ENCODE peak calls at places on chromosomes 13 and 19, in four cellular contexts. T is NT2/D1, V is H1, D is GM12878. Y is an unnamed sample.
A peak's percentile ranks its signal among the peaks of the same experiment; 100 is the strongest.

GRCh38 chr13:48496796-48497195 is 36.1 kb downstream of the RCBTB2 start:
- DNase-seq in T (no peak), V (no peak), D (no peak), Y (no peak)

GRCh38 chr13:22866221-22866620 is 314.6 kb upstream of the SGCG start:
- DNase-seq in D (no peak), T (no peak), V (no peak), Y (no peak)

GRCh38 chr19:33604651-33605050 is 17.1 kb upstream of the CHST8 start:
- DNase-seq in D (no peak), V (no peak), T (no peak), Y (no peak)

GRCh38 chr19:13859361-13859880 is 17.5 kb upstream of the NANOS3 start:
- DNase-seq in V (no peak), D (no peak), T (no peak), Y (peak; percentile 43)

GRCh38 chr13:88800505-88800904 is 1129.3 kb downstream of the SLITRK5 start:
- DNase-seq in T (no peak), V (no peak), D (no peak), Y (no peak)

GRCh38 chr19:1526979-1527649 is 3.2 kb downstream of the PLK5 start:
- DNase-seq in D (no peak), V (no peak), T (no peak), Y (no peak)

GRCh38 chr13:102333320-102334181 is 68.3 kb downstream of the FGF14 start:
- DNase-seq in D (no peak), T (peak; percentile 35), V (no peak), Y (no peak)

GRCh38 chr19:11499890-11500420 is 5.7 kb downstream of the ZNF653 start:
- DNase-seq in V (no peak), T (no peak), D (no peak), Y (no peak)

GRCh38 chr19:53916004-53916403 is 6.9 kb downstream of the CACNG7 start:
- DNase-seq in D (no peak), T (no peak), V (no peak), Y (no peak)

GRCh38 chr19:38710928-38711725 is 33.1 kb downstream of the CAPN12 start:
- DNase-seq in V (no peak), T (no peak), D (no peak), Y (no peak)

GRCh38 chr19:13155472-13156284 is 5.5 kb downstream of the IER2 start:
- DNase-seq in T (peak; percentile 71), D (no peak), V (no peak), Y (peak; percentile 81)

GRCh38 chr19:38971672-38972071 is 3.9 kb downstream of the FBXO17 start:
- DNase-seq in D (no peak), V (no peak), T (no peak), Y (no peak)

GRCh38 chr19:2362970-2363300 is 2.9 kb downstream of the TMPRSS9 start:
- DNase-seq in D (no peak), T (no peak), V (no peak), Y (no peak)

GRCh38 chr13:48975926-48976676 is 389 bp downstream of the FNDC3A start:
- DNase-seq in V (no peak), T (no peak), D (no peak), Y (peak; percentile 73)

GRCh38 chr13:97141564-97142005 is 80.5 kb upstream of the MBNL2 start:
- DNase-seq in D (peak; percentile 23), V (peak; percentile 29), T (peak; percentile 72), Y (peak; percentile 39)

GRCh38 chr13:69545500-69546025 is 562.1 kb upstream of the ATXN8OS start:
- DNase-seq in T (no peak), V (no peak), D (no peak), Y (no peak)

GRCh38 chr19:677201-677600 is 1.0 kb downstream of the FSTL3 start:
- DNase-seq in D (no peak), V (no peak), T (no peak), Y (no peak)

GRCh38 chr19:47886010-47886559 is at the start of gene SULT2A1:
- DNase-seq in V (no peak), D (no peak), T (no peak), Y (no peak)

GRCh38 chr19:44725251-44725650 is 23.3 kb upstream of the BCL3 start:
- DNase-seq in T (no peak), D (no peak), V (no peak), Y (no peak)

GRCh38 chr13:97067342-97067895 is 73.1 kb upstream of the OXGR1 start:
- DNase-seq in V (no peak), T (no peak), D (no peak), Y (no peak)

GRCh38 chr13:72174549-72174948 is 307.5 kb upstream of the DACH1 start:
- DNase-seq in T (no peak), V (no peak), D (no peak), Y (no peak)

GRCh38 chr13:66634384-66634783 is 595.8 kb downstream of the PCDH9 start:
- DNase-seq in V (no peak), D (no peak), T (no peak), Y (no peak)

GRCh38 chr19:1041835-1042685 is 2.2 kb downstream of the ABCA7 start:
- DNase-seq in V (no peak), T (no peak), D (no peak), Y (peak; percentile 96)

GRCh38 chr19:3698386-3698950 is 1.8 kb downstream of the PIP5K1C start:
- DNase-seq in V (no peak), T (no peak), D (no peak), Y (no peak)

GRCh38 chr19:6220385-6221191 is 59.2 kb downstream of the MLLT1 start:
- DNase-seq in D (no peak), V (no peak), T (no peak), Y (no peak)

GRCh38 chr19:31535691-31536460 is 186.6 kb upstream of the TSHZ3 start:
- DNase-seq in T (no peak), D (no peak), V (no peak), Y (no peak)

GRCh38 chr13:93736111-93736510 is 509.5 kb downstream of the GPC6 start:
- DNase-seq in V (no peak), D (no peak), T (no peak), Y (no peak)

GRCh38 chr13:26977541-26977940 is 194.1 kb downstream of the USP12 start:
- DNase-seq in D (no peak), V (no peak), T (no peak), Y (no peak)

GRCh38 chr13:101875717-101876393 is 423.4 kb downstream of the ITGBL1 start:
- DNase-seq in D (no peak), T (no peak), V (no peak), Y (no peak)

GRCh38 chr19:49133621-49134454 is 14.5 kb downstream of the PPFIA3 start:
- DNase-seq in V (no peak), T (no peak), D (no peak), Y (peak; percentile 72)

GRCh38 chr19:4645718-4646117 is 6.4 kb downstream of the TNFAIP8L1 start:
- DNase-seq in V (no peak), T (no peak), D (no peak), Y (no peak)

GRCh38 chr13:43360911-43361605 is 337.7 kb downstream of the DNAJC15 start:
- DNase-seq in D (no peak), V (no peak), T (no peak), Y (no peak)

GRCh38 chr19:50660083-50660366 is 10.8 kb downstream of the C19orf81 start:
- DNase-seq in T (no peak), D (no peak), V (no peak), Y (no peak)

GRCh38 chr13:109331898-109332297 is 454.5 kb downstream of the IRS2 start:
- DNase-seq in D (no peak), V (no peak), T (no peak), Y (no peak)

GRCh38 chr13:47897411-47898050 is 103.5 kb downstream of the SUCLA2 start:
- DNase-seq in T (no peak), V (no peak), D (no peak), Y (no peak)

GRCh38 chr19:42942187-42942789 is 5.3 kb upstream of the PSG7 start:
- DNase-seq in D (no peak), V (no peak), T (peak; percentile 1), Y (peak; percentile 16)
- TF ChIP-seq ZNF274 in D (no peak), V (no peak), T (no peak), Y (no peak)

GRCh38 chr19:18793144-18794028 is 2.3 kb upstream of the COMP start:
- DNase-seq in D (no peak), T (no peak), V (no peak), Y (no peak)

GRCh38 chr19:18790566-18791314 is at the start of gene COMP:
- DNase-seq in V (no peak), T (no peak), D (no peak), Y (no peak)

GRCh38 chr19:18791315-18791678 is 192 bp upstream of the COMP start:
- DNase-seq in D (no peak), V (no peak), T (no peak), Y (no peak)

GRCh38 chr19:18794029-18794313 is 2.9 kb upstream of the COMP start:
- DNase-seq in D (no peak), V (no peak), T (no peak), Y (no peak)

DNA sequence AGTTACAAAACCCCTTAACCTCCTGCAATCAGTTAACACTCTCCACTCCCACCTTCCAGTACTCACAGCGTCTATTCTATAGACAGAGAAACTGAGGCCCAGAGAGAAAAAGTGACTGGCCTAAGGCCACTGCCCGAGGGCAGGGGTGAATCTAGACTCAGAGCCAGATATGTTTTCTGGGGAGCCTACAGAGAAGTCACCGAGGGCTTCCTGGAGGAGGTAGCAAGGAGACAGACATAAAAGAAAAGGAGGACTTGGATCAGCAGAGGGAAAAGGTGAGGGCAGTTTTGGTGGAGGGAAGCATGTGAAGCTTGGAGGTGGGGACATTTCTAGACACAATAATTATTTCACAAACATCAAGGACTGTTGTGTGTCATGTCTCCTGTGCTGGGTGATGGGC is 1.6 kb upstream of the COMP start:
- DNase-seq in D (no peak), V (no peak), T (no peak), Y (no peak)
- TF ChIP-seq ZNF274 in D (no peak), V (no peak), T (no peak), Y (no peak)

DNA sequence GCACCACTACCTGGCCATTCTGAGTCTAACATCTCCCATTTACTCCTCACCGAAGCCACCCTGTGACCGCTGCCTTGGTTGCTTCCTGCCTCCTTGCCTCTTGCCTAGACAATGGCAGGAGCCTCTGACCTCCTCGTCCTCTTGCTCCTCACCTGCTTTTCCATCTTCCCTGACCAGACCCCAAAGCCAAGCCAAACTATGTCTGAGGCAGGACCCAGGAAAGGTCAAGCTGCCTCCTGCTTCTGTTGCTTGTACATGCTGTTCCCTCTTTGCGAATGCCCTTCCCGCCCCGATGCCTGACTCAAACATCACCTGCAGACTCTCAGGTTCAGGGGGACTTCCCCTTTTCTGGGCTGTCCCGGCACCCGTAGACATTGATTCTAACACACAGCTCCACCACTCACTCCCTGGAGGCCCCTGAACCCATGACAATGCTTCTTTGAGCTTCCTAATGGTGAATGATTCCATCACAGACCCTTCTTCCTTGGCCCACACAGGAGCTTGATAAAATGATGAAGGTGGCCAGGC is 60.8 kb downstream of the F2RL3 start:
- DNase-seq in T (no peak), V (no peak), D (no peak), Y (no peak)
- TF ChIP-seq ZNF274 in T (no peak), V (no peak), D (no peak), Y (no peak)

GRCh38 chr13:113671066-113672001 is 4.3 kb downstream of the GRK1 start:
- DNase-seq in T (no peak), D (no peak), V (no peak), Y (no peak)

GRCh38 chr13:113670541-113670940 is 3.5 kb downstream of the GRK1 start:
- DNase-seq in V (no peak), T (no peak), D (no peak), Y (no peak)

GRCh38 chr13:113668491-113668971 is 1.5 kb downstream of the GRK1 start:
- DNase-seq in V (no peak), D (no peak), T (no peak), Y (no peak)

GRCh38 chr13:113669231-113669870 is 2.3 kb downstream of the GRK1 start:
- DNase-seq in D (no peak), V (no peak), T (no peak), Y (no peak)

GRCh38 chr13:113669871-113670341 is 2.9 kb downstream of the GRK1 start:
- DNase-seq in D (no peak), V (no peak), T (no peak), Y (no peak)
- TF ChIP-seq ZNF274 in D (no peak), V (no peak), T (no peak), Y (no peak)

Y was measured in K562.